ENCODE peak calls at places on chromosome 15, in five cellular contexts. B is endothelial cell, N is astrocyte, P is WTC11, J is neural progenitor cell. Z is an unnamed sample.
A peak's percentile ranks its signal among the peaks of the same experiment; 100 is the strongest.

GRCh38 chr15:85380860-85381535 is 595 bp downstream of the AKAP13 start:
- DNase-seq in B (no peak), N (peak; percentile 3), P (peak; percentile 68), J (peak; percentile 90), Z (peak; percentile 76)

GRCh38 chr15:35722506-35722905 is 176.5 kb upstream of the DPH6 start:
- DNase-seq in B (no peak), N (no peak), P (no peak), J (no peak), Z (no peak)

GRCh38 chr15:30827625-30828303 is 76.0 kb upstream of the FAN1 start:
- DNase-seq in B (no peak), N (no peak), P (no peak), J (no peak), Z (no peak)

GRCh38 chr15:29712149-29712885 is 110.0 kb downstream of the TJP1 start:
- DNase-seq in B (no peak), N (no peak), P (no peak), J (no peak), Z (no peak)

GRCh38 chr15:65870889-65871533 is 1.7 kb downstream of the RAB11A start:
- DNase-seq in B (no peak), N (peak; percentile 64), P (no peak), J (no peak), Z (no peak)

GRCh38 chr15:68310178-68310810 is 32.7 kb downstream of the FEM1B start:
- DNase-seq in B (no peak), N (no peak), P (no peak), J (no peak), Z (no peak)

GRCh38 chr15:57217716-57218598 is 158.3 kb upstream of the CGNL1 start:
- DNase-seq in B (no peak), N (peak; percentile 67), P (no peak), J (peak; percentile 71), Z (no peak)

GRCh38 chr15:74383695-74384565 is 16.5 kb upstream of the CYP11A1 start:
- DNase-seq in B (no peak), N (peak; percentile 73), P (no peak), J (no peak), Z (no peak)

GRCh38 chr15:65408370-65409283 is 14.1 kb downstream of the IGDCC4 start:
- DNase-seq in B (no peak), N (peak; percentile 67), P (no peak), J (no peak), Z (no peak)

GRCh38 chr15:46126581-46126980 is 491.8 kb downstream of the SQOR start:
- DNase-seq in B (no peak), N (peak; percentile 57), P (no peak), J (no peak), Z (no peak)

GRCh38 chr15:33621156-33621555 is 310.4 kb downstream of the RYR3 start:
- DNase-seq in B (no peak), N (no peak), P (no peak), J (no peak), Z (no peak)

GRCh38 chr15:33612721-33613304 is 302.0 kb downstream of the RYR3 start:
- DNase-seq in B (no peak), N (peak; percentile 7), P (no peak), J (no peak), Z (no peak)

GRCh38 chr15:33623010-33623409 is 312.2 kb downstream of the RYR3 start:
- DNase-seq in B (no peak), N (no peak), P (peak; percentile 39), J (peak; percentile 19), Z (no peak)

GRCh38 chr15:33616485-33616884 is 305.7 kb downstream of the RYR3 start:
- DNase-seq in B (no peak), N (no peak), P (no peak), J (no peak), Z (no peak)

GRCh38 chr15:33618300-33618699 is 307.5 kb downstream of the RYR3 start:
- DNase-seq in B (no peak), N (peak; percentile 34), P (no peak), J (no peak), Z (no peak)
- TF ChIP-seq CTCF in B (no peak), N (no peak), P (no peak), J (no peak), Z (no peak)

GRCh38 chr15:90286678-90287077 is 21.2 kb downstream of the NGRN start:
- DNase-seq in B (no peak), N (no peak), P (no peak), J (peak; percentile 40), Z (no peak)
- TF ChIP-seq CTCF in B (peak; percentile 31), N (peak; percentile 46), P (no peak), J (peak; percentile 66), Z (peak; percentile 22)

GRCh38 chr15:89003865-89004725 is 84.2 kb upstream of the ABHD2 start:
- DNase-seq in B (peak; percentile 42), N (peak; percentile 42), P (peak; percentile 71), J (peak; percentile 78), Z (peak; percentile 45)
- TF ChIP-seq CTCF in B (no peak), N (peak; percentile 18), P (peak; percentile 23), J (peak; percentile 63), Z (peak; percentile 32)

DNA sequence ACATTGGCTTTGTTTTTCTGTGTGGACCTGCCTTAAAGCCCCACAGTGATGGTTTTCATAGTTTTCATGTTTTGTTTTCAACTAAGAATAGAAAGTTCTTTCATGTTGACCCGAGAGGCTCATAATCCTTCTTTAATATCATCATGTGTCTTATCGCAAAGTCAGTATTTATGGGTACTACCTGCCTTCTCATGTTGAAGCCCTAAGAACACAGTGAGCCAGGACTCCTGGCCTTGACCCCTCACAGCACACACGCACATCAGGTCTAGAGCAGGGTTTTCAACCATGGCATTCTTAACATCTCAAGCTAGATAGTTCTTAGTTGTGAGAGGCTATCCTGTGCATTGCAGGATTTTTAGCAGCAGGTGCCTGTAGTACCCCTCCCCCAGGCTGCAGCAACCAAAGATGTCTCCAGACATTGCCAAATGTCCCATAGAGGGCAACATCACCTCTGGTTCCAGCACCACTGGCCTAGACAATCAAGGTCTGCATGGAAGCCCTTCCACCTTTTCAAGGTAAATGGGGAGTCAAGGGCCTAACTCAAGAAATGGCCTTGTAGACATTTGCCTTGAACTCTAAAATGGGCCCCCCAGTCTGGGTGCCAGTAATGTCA is 118.3 kb downstream of the MTHFS start:
- DNase-seq in B (no peak), N (no peak), P (no peak), J (no peak), Z (no peak)
- TF ChIP-seq CTCF in B (no peak), N (no peak), P (no peak), J (no peak), Z (no peak)

GRCh38 chr15:79858469-79858868 is 38.3 kb downstream of the MTHFS start:
- DNase-seq in B (no peak), N (no peak), P (no peak), J (no peak), Z (no peak)
- TF ChIP-seq CTCF in B (no peak), N (peak; percentile 15), P (no peak), J (peak; percentile 30), Z (no peak)

DNA sequence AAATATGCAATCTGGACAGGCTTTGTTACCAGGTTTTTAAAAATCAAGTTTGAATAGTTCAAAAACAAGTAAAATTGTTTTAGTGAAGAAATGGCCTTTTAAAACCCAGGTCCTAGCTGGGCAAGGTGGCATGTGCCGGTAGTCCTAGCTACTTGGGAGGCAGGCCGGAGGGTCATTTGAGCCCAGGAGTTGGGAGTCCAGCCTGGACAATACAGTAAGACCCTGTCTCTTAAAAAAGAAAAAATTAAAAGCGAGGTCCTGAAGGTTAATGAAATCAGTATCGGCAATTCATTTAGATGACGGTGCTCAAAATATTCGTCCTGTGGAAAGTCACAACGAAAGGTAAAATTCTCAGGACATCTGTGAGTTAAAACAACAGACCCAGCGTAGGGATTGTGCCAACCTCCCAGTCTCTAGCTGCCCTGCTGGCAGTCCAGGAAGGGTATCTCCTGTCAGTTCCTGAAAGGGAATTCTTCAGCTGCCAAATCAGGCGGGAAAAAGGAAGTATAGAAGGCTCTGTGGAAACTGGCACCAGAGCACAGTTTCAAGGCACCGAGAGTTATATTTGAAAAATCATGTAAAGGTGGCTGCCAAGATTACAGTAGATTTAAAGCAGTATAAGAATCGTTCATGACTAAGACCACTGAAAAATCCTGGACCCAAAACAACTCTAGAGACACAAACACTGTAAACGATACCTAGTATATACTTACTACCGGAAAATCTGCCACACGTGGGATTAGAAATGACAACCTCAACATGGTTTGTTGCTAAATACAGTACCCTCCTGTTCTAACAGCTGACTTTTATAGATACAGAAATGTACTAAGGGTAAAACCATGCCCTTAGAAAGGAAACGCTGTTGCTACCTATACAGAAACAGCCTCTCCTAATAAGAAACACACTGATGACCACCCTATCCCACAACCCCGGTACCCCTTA is 1.2 kb upstream of the ABHD17C start:
- DNase-seq in B (no peak), N (no peak), P (no peak), J (no peak), Z (no peak)
- TF ChIP-seq CTCF in B (no peak), N (no peak), P (no peak), J (no peak), Z (no peak)

GRCh38 chr15:40339621-40339945 is 1.2 kb downstream of the CCDC9B start:
- DNase-seq in B (no peak), N (no peak), P (no peak), J (no peak), Z (no peak)
- TF ChIP-seq CTCF in B (no peak), N (no peak), P (peak; percentile 30), J (peak; percentile 16), Z (no peak)

GRCh38 chr15:67076147-67076843 is 10.9 kb downstream of the SMAD3 start:
- DNase-seq in B (no peak), N (peak; percentile 84), P (no peak), J (no peak), Z (no peak)

GRCh38 chr15:67077641-67078215 is 12.3 kb downstream of the SMAD3 start:
- DNase-seq in B (no peak), N (no peak), P (no peak), J (no peak), Z (no peak)

GRCh38 chr15:67072442-67072841 is 7.0 kb downstream of the SMAD3 start:
- DNase-seq in B (no peak), N (no peak), P (no peak), J (no peak), Z (no peak)

GRCh38 chr15:67072951-67073350 is 7.5 kb downstream of the SMAD3 start:
- DNase-seq in B (no peak), N (no peak), P (no peak), J (no peak), Z (no peak)

GRCh38 chr15:67074886-67075229 is 9.5 kb downstream of the SMAD3 start:
- DNase-seq in B (no peak), N (no peak), P (no peak), J (no peak), Z (no peak)
- TF ChIP-seq CTCF in B (no peak), N (no peak), P (no peak), J (no peak), Z (no peak)